ENCODE peak calls at places on chromosomes 16 and 17, in ten cellular contexts. Q is AG09319, Y is mesothelial cell of epicardium, F is GM23338, U is stomach, V is AG10803, K is AG04450, X is lower leg skin, J is Calu3, R is epithelial cell of esophagus. C is an unnamed sample.

GRCh38 chr17:45040459-45040858 is 11.0 kb downstream of the DCAKD start:
- DNase-seq in Y (no peak), R (peak), U (no peak), Q (no peak), X (no peak), K (no peak), F (peak), V (no peak), J (no peak), C (no peak)

GRCh38 chr17:32551186-32551955 is 64.6 kb downstream of the CDK5R1 start:
- DNase-seq in K (no peak), F (no peak), V (peak), Y (no peak), R (peak), Q (no peak), X (no peak), J (peak), U (no peak), C (no peak)

GRCh38 chr17:33952425-33952824 is 302.7 kb upstream of the CCL2 start:
- DNase-seq in F (no peak), Y (no peak), J (no peak), V (no peak), U (no peak), Q (no peak), K (no peak), R (no peak), X (no peak), C (no peak)

GRCh38 chr17:19295478-19296200 is 58.5 kb downstream of the EPN2 start:
- DNase-seq in V (no peak), F (no peak), U (no peak), X (no peak), K (no peak), Q (no peak), Y (no peak), R (no peak), J (no peak), C (no peak)

GRCh38 chr16:19589771-19590302 is 34.3 kb downstream of the VPS35L start:
- DNase-seq in R (peak), X (peak), Y (no peak), U (no peak), Q (peak), K (peak), V (peak), F (no peak), J (no peak), C (no peak)

GRCh38 chr17:75077072-75077489 is 10.7 kb upstream of the SLC16A5 start:
- DNase-seq in J (peak), R (no peak), X (no peak), Y (no peak), F (peak), Q (no peak), K (no peak), V (no peak), U (no peak), C (no peak)

GRCh38 chr16:89093602-89094251 is at the start of gene ACSF3:
- DNase-seq in J (peak), K (no peak), F (peak), X (no peak), Y (no peak), Q (peak), U (peak), R (peak), V (peak), C (peak)

GRCh38 chr16:70579648-70580630 is 56.3 kb downstream of the SF3B3 start:
- DNase-seq in Q (no peak), X (no peak), F (no peak), R (no peak), V (no peak), U (peak), K (no peak), J (peak), Y (no peak), C (no peak)

GRCh38 chr16:12239953-12240485 is 263.5 kb downstream of the SNX29 start:
- DNase-seq in V (peak), Q (peak), R (no peak), U (no peak), Y (no peak), F (no peak), J (no peak), K (no peak), X (peak), C (no peak)

GRCh38 chr16:7745321-7745720 is 412.7 kb downstream of the RBFOX1 start:
- DNase-seq in K (no peak), R (no peak), F (no peak), U (no peak), V (no peak), Q (no peak), X (no peak), J (no peak), Y (no peak), C (no peak)

GRCh38 chr17:50459756-50460155 is 8.9 kb downstream of the CHAD start:
- DNase-seq in Y (no peak), U (no peak), K (no peak), X (no peak), J (no peak), V (no peak), R (no peak), F (no peak), Q (no peak), C (no peak)

GRCh38 chr17:41340934-41341861 is 9.4 kb downstream of the KRT33A start:
- DNase-seq in X (no peak), Q (no peak), Y (no peak), J (no peak), K (no peak), V (no peak), F (no peak), R (no peak), U (no peak), C (no peak)

GRCh38 chr16:17424771-17425170 is 46.0 kb downstream of the XYLT1 start:
- DNase-seq in R (no peak), K (no peak), V (no peak), Q (no peak), J (no peak), U (no peak), Y (no peak), F (no peak), X (no peak), C (no peak)

GRCh38 chr16:82055728-82056549 is 20.9 kb downstream of the HSD17B2 start:
- DNase-seq in R (peak), F (no peak), Q (no peak), K (no peak), U (no peak), X (no peak), Y (no peak), V (peak), J (no peak), C (no peak)

GRCh38 chr17:298791-299450 is 53.7 kb downstream of the RPH3AL start:
- DNase-seq in J (no peak), U (no peak), X (no peak), Q (no peak), R (no peak), V (no peak), K (no peak), Y (no peak), F (no peak), C (no peak)

GRCh38 chr17:50171371-50172071 is 5.7 kb downstream of the SGCA start:
- DNase-seq in U (no peak), Y (no peak), K (no peak), X (no peak), J (no peak), Q (no peak), R (no peak), V (no peak), F (no peak), C (no peak)

GRCh38 chr17:44906987-44907681 is 7.9 kb upstream of the EFTUD2 start:
- DNase-seq in J (no peak), X (no peak), V (no peak), U (no peak), K (no peak), F (no peak), R (no peak), Q (no peak), Y (no peak), C (no peak)

GRCh38 chr16:9479008-9479407 is 387.6 kb downstream of the HAPSTR1 start:
- DNase-seq in Q (no peak), V (no peak), F (no peak), K (no peak), J (no peak), R (no peak), Y (no peak), U (no peak), X (no peak), C (no peak)

GRCh38 chr16:14298374-14299122 is 227.4 kb downstream of the MRTFB start:
- DNase-seq in F (no peak), Y (no peak), U (no peak), X (no peak), R (no peak), J (no peak), K (no peak), Q (no peak), V (no peak), C (no peak)

GRCh38 chr16:53576228-53576627 is 73.2 kb upstream of the AKTIP start:
- DNase-seq in V (no peak), K (no peak), X (no peak), Q (no peak), U (no peak), R (no peak), J (no peak), Y (no peak), F (no peak), C (no peak)

GRCh38 chr17:4074831-4075495 is 67.9 kb downstream of the ZZEF1 start:
- DNase-seq in K (peak), Q (no peak), R (peak), F (peak), J (peak), X (no peak), Y (no peak), V (peak), U (no peak), C (peak)

GRCh38 chr17:29002811-29003210 is 3.0 kb downstream of the SEZ6 start:
- DNase-seq in Y (no peak), V (no peak), X (no peak), Q (no peak), K (no peak), J (no peak), R (no peak), U (no peak), F (no peak), C (no peak)

GRCh38 chr17:72373910-72374741 is 253.3 kb downstream of the SOX9 start:
- DNase-seq in U (no peak), F (no peak), X (no peak), K (no peak), Y (no peak), J (no peak), Q (no peak), R (no peak), V (no peak), C (peak)

GRCh38 chr17:36657763-36658490 is 56.5 kb downstream of the MRM1 start:
- DNase-seq in F (peak), R (no peak), U (peak), Q (no peak), V (no peak), J (peak), K (no peak), Y (no peak), X (no peak), C (peak)

GRCh38 chr16:81814751-81815428 is 35.8 kb downstream of the PLCG2 start:
- DNase-seq in U (no peak), Y (no peak), V (no peak), X (no peak), R (no peak), F (no peak), K (no peak), Q (no peak), J (no peak), C (no peak)

GRCh38 chr16:81585785-81586184 is 141.2 kb downstream of the CMIP start:
- DNase-seq in Y (no peak), R (no peak), V (no peak), F (peak), K (no peak), Q (no peak), X (no peak), J (peak), U (no peak), C (no peak)

GRCh38 chr17:69142473-69142802 is 743 bp upstream of the ABCA6 start:
- DNase-seq in F (no peak), K (peak), U (no peak), V (peak), J (no peak), Q (peak), Y (no peak), X (peak), R (peak), C (no peak)

GRCh38 chr17:27533874-27534815 is 77.9 kb downstream of the KSR1 start:
- DNase-seq in K (peak), R (peak), X (no peak), Q (peak), U (no peak), V (peak), Y (no peak), J (no peak), F (peak), C (no peak)

GRCh38 chr16:11560701-11561439 is 25.8 kb downstream of the LITAF start:
- DNase-seq in K (no peak), U (no peak), F (peak), Q (no peak), R (peak), X (peak), J (no peak), V (no peak), Y (no peak), C (peak)

GRCh38 chr17:80946449-80946848 is 45.2 kb upstream of the CHMP6 start:
- DNase-seq in U (no peak), Y (no peak), J (no peak), X (no peak), F (no peak), V (no peak), R (no peak), Q (no peak), K (no peak), C (no peak)

GRCh38 chr17:443109-443508 is 90.5 kb upstream of the RPH3AL start:
- DNase-seq in K (no peak), Q (no peak), R (no peak), F (no peak), U (no peak), X (no peak), J (no peak), V (no peak), Y (no peak), C (no peak)

GRCh38 chr17:64024781-64025731 is 4.6 kb upstream of the ICAM2 start:
- DNase-seq in Q (no peak), F (no peak), R (peak), Y (no peak), J (no peak), V (no peak), K (no peak), U (no peak), X (no peak), C (no peak)

GRCh38 chr16:3149193-3149530 is 14.3 kb downstream of the ZNF213 start:
- DNase-seq in Y (no peak), Q (no peak), V (no peak), K (no peak), R (no peak), J (no peak), F (no peak), X (no peak), U (no peak), C (no peak)

GRCh38 chr17:31349454-31349853 is 28.0 kb upstream of the EVI2A start:
- DNase-seq in K (no peak), V (no peak), U (no peak), X (no peak), J (no peak), F (no peak), Q (no peak), R (no peak), Y (no peak), C (no peak)
- TF ChIP-seq CTCF in K (no peak), V (no peak), U (no peak), X (no peak), J (no peak), F (no peak), Q (no peak), R (no peak), Y (no peak), C (no peak)

GRCh38 chr16:48334325-48334724 is 50.9 kb downstream of the SIAH1 start:
- DNase-seq in F (peak), Q (no peak), V (no peak), K (no peak), J (no peak), Y (no peak), U (no peak), X (no peak), R (no peak), C (no peak)
- TF ChIP-seq CTCF in F (peak), Q (no peak), V (no peak), K (peak), J (no peak), Y (no peak), U (no peak), X (no peak), R (no peak), C (no peak)

GRCh38 chr17:39923836-39924690 is 3.3 kb downstream of the ORMDL3 start:
- DNase-seq in X (no peak), U (no peak), R (no peak), F (no peak), V (peak), Q (no peak), J (peak), K (no peak), Y (no peak), C (peak)
- TF ChIP-seq CTCF in X (no peak), U (no peak), R (no peak), F (no peak), V (peak), Q (peak), J (no peak), K (no peak), Y (no peak), C (no peak)

GRCh38 chr16:84973226-84973625 is 38.1 kb downstream of the ZDHHC7 start:
- DNase-seq in Q (no peak), X (no peak), U (no peak), F (no peak), Y (no peak), R (no peak), J (no peak), K (no peak), V (peak), C (no peak)
- TF ChIP-seq CTCF in Q (no peak), X (no peak), U (no peak), F (no peak), Y (no peak), R (no peak), J (no peak), K (no peak), V (no peak), C (no peak)

DNA sequence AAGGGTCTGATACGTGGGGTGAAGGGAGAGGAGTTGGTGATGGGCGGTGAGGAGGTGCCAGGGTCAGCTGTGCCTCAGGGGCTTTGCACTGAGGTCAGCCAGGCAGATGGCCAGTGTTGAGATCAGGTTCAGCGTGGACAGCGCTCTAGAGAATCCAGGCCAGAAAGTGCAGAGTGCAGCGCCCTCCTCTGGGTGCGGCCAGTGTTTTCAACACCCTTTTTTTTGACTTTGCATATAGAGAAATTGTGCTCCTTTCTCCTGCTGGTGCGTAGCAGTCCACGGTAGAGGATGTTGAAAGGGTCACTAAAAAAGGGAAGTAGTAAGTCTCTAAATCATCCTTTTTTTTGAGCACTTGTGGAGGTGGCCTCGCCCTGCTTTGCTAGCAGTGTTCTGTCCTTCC is 53.9 kb downstream of the BANP start:
- DNase-seq in K (no peak), Q (no peak), J (no peak), Y (no peak), F (peak), R (no peak), U (no peak), V (no peak), X (no peak), C (peak)
- TF ChIP-seq CTCF in K (peak), Q (no peak), J (no peak), Y (no peak), F (peak), R (no peak), U (no peak), V (peak), X (no peak), C (peak)

GRCh38 chr16:83793179-83793578 is 14.6 kb upstream of the HSBP1 start:
- DNase-seq in Q (no peak), X (no peak), J (no peak), V (no peak), F (peak), K (no peak), Y (no peak), U (no peak), R (peak), C (no peak)

GRCh38 chr16:83794874-83795273 is 12.9 kb upstream of the HSBP1 start:
- DNase-seq in X (no peak), K (no peak), V (no peak), Y (no peak), U (no peak), F (no peak), R (no peak), Q (no peak), J (no peak), C (no peak)

GRCh38 chr16:83789642-83790401 is 18.0 kb upstream of the HSBP1 start:
- DNase-seq in R (no peak), J (no peak), Y (no peak), F (no peak), K (no peak), V (no peak), U (no peak), X (no peak), Q (no peak), C (no peak)

GRCh38 chr16:83791916-83792315 is 15.9 kb upstream of the HSBP1 start:
- DNase-seq in K (no peak), J (no peak), Y (no peak), Q (no peak), V (no peak), U (no peak), X (no peak), F (no peak), R (no peak), C (no peak)

GRCh38 chr16:83792391-83792790 is 15.4 kb upstream of the HSBP1 start:
- DNase-seq in R (no peak), K (no peak), F (no peak), Q (no peak), V (no peak), J (no peak), U (no peak), X (no peak), Y (no peak), C (no peak)
- TF ChIP-seq CTCF in R (no peak), K (no peak), F (peak), Q (no peak), V (no peak), J (no peak), U (no peak), X (no peak), Y (no peak), C (no peak)

DNA sequence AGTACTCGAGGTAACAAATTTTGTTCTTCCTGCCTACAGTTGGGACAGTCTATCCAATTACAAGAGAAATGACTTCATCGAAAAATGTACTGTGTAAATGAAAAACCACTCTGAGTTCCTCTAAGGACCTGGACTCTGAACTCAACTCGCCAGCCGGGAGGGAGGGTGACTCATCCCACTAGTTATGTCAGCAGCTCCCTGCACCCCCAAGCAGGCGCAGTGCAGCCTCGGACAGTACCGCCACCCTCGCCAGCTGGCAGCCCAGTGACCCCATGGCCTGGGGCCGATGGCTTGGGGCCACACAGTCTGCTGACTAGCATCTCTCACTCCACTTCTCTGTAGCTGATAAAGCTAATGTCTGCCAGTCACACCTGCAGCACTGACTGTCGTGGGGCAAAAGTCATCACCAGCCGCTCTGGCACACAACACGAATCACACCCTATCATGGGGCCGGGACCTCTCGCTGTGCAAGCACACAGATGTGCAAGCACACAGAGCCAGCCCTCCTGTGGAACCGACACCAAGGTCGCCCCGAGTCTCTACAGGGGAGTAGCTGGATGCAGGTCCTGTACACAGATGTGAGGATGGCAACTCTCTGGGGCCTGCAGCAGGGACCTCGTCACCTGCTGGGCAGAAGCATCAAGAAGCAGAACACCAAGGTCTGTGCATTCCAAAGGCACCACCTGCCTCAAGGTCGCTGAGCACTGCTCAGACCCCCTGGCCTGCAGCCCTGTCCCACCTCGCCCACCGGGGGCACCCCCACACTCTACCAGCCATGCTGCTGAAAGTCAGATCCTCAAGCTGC is 5.7 kb downstream of the CSNK1D start:
- DNase-seq in J (peak), F (no peak), V (peak), Y (no peak), U (peak), X (peak), Q (peak), R (peak), K (peak), C (no peak)
- TF ChIP-seq CTCF in J (no peak), F (peak), V (no peak), Y (no peak), U (no peak), X (no peak), Q (no peak), R (no peak), K (no peak), C (no peak)

DNA sequence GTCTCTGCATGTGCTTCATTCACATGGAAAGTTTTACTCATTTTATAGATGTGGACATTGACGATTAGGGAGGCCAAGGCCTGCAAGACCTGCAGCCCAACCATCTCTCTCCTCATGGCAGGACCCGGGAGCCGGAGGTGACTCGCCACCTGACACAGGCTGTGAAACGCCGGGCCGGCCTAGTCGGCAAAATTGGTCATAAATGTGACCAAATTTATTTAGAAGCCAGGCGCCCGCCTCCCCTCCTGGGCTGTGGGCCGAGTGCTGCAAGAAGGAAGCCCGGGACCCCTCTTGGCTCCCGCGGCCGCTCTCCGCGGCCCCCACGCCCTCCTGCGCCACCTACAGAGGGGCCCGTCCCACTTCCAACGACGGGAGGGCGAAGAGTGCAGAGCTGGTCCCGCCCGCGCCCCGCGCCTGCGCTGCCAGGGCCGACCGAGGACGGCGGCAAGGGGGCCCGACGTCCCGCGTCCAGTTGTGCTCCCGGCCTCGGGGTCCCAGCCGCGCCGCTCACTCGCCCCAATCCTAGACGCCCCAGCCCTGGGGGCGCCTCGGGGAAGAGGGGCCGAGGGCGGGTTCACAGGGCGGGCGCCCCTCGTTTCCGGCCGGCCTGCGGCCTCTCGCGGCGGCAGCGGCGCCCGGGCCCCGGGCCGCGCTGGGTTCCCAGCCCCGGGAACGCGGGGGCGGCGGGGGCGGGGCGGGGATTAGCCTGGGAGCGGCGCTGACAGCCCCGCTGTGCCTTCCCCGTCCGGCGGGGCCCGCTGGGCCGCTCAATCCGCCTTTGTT is 47.5 kb downstream of the WNT3 start:
- DNase-seq in X (no peak), Q (no peak), R (peak), J (peak), V (peak), K (no peak), F (peak), U (peak), Y (peak), C (peak)
- TF ChIP-seq CTCF in X (no peak), Q (no peak), R (no peak), J (peak), V (no peak), K (no peak), F (peak), U (no peak), Y (no peak), C (no peak)

C was measured in nephron progenitor cell.